ENCODE peak calls at places on chromosomes 13 and 19, in eight cellular contexts. U, F, N, W, M, C, R and G are unnamed samples.

GRCh38 chr13:67651908-67652307 is 421.8 kb upstream of the PCDH9 start:
- DNase-seq in U (no peak), F (no peak), N (no peak), W (no peak), M (no peak), C (no peak), R (no peak), G (no peak)

GRCh38 chr13:102580552-102581169 is 16.1 kb upstream of the TPP2 start:
- DNase-seq in U (no peak), F (peak; percentile 84), N (no peak), W (peak; percentile 77), M (peak; percentile 88), C (peak; percentile 54), R (peak; percentile 84), G (peak; percentile 76)

GRCh38 chr19:2973229-2973628 is 4.1 kb upstream of the TLE6 start:
- DNase-seq in U (no peak), F (no peak), N (peak; percentile 52), W (no peak), M (peak; percentile 55), C (peak; percentile 56), R (peak; percentile 63), G (no peak)

GRCh38 chr13:89891416-89891815 is 1456.1 kb upstream of the MIR17HG start:
- DNase-seq in U (no peak), F (no peak), N (no peak), W (no peak), M (peak; percentile 1), C (no peak), R (no peak), G (no peak)

GRCh38 chr13:19769854-19770253 is 12.9 kb downstream of the PSPC1 start:
- DNase-seq in U (no peak), F (no peak), N (no peak), W (no peak), M (no peak), C (no peak), R (no peak), G (no peak)

GRCh38 chr19:14118165-14119051 is 846 bp upstream of the PRKACA start:
- DNase-seq in U (peak; percentile 92), F (peak; percentile 81), N (peak; percentile 80), W (peak; percentile 32), M (peak; percentile 69), C (peak; percentile 89), R (peak; percentile 78), G (peak; percentile 64)

GRCh38 chr13:43272866-43273265 is 249.5 kb downstream of the DNAJC15 start:
- DNase-seq in U (no peak), F (no peak), N (no peak), W (no peak), M (no peak), C (no peak), R (no peak), G (no peak)

GRCh38 chr13:20294497-20294896 is 62.4 kb upstream of the GJB6 start:
- DNase-seq in U (no peak), F (no peak), N (no peak), W (no peak), M (no peak), C (no peak), R (peak; percentile 15), G (no peak)

GRCh38 chr13:100423375-100423774 is 165.2 kb downstream of the GGACT start:
- DNase-seq in U (no peak), F (peak; percentile 39), N (no peak), W (no peak), M (peak; percentile 45), C (no peak), R (peak; percentile 46), G (no peak)

GRCh38 chr13:37995052-37995451 is 125.5 kb upstream of the TRPC4 start:
- DNase-seq in U (no peak), F (peak; percentile 2), N (no peak), W (no peak), M (peak; percentile 14), C (no peak), R (no peak), G (peak; percentile 17)

GRCh38 chr19:55341191-55342043 is 1.7 kb downstream of the KMT5C start:
- DNase-seq in U (peak; percentile 91), F (peak; percentile 44), N (peak; percentile 76), W (peak; percentile 77), M (peak; percentile 43), C (no peak), R (peak; percentile 56), G (peak; percentile 41)

GRCh38 chr19:28046932-28047331 is 1166.0 kb downstream of the UQCRFS1 start:
- DNase-seq in U (no peak), F (no peak), N (no peak), W (no peak), M (no peak), C (no peak), R (no peak), G (no peak)

GRCh38 chr19:17490411-17490810 is 20.1 kb downstream of the SLC27A1 start:
- DNase-seq in U (no peak), F (no peak), N (no peak), W (no peak), M (no peak), C (no peak), R (no peak), G (no peak)

GRCh38 chr19:11984986-11985385 is 20.1 kb downstream of the ZNF763 start:
- DNase-seq in U (no peak), F (no peak), N (no peak), W (peak; percentile 26), M (no peak), C (no peak), R (no peak), G (no peak)

GRCh38 chr19:35468637-35469036 is 20.6 kb downstream of the FFAR2 start:
- DNase-seq in U (peak; percentile 74), F (peak; percentile 34), N (peak; percentile 50), W (peak; percentile 92), M (peak; percentile 38), C (peak; percentile 51), R (peak; percentile 33), G (no peak)

GRCh38 chr19:46350758-46351159 is 3.9 kb downstream of the PPP5C start:
- DNase-seq in U (peak; percentile 60), F (no peak), N (peak; percentile 61), W (peak; percentile 78), M (no peak), C (no peak), R (no peak), G (no peak)

GRCh38 chr19:46347985-46348384 is 1.1 kb downstream of the PPP5C start:
- DNase-seq in U (no peak), F (no peak), N (no peak), W (no peak), M (no peak), C (no peak), R (no peak), G (no peak)

GRCh38 chr19:46347572-46347883 is 641 bp downstream of the PPP5C start:
- DNase-seq in U (no peak), F (no peak), N (no peak), W (no peak), M (no peak), C (no peak), R (no peak), G (no peak)

GRCh38 chr19:46350029-46350757 is 3.3 kb downstream of the PPP5C start:
- DNase-seq in U (no peak), F (no peak), N (no peak), W (peak; percentile 61), M (no peak), C (no peak), R (no peak), G (no peak)

GRCh38 chr19:46349311-46349993 is 2.6 kb downstream of the PPP5C start:
- DNase-seq in U (peak; percentile 52), F (no peak), N (no peak), W (peak; percentile 57), M (no peak), C (no peak), R (no peak), G (no peak)
- TF ChIP-seq CTCF in U (no peak), F (no peak), N (no peak), W (no peak), M (no peak), C (no peak), R (no peak), G (no peak)

DNA sequence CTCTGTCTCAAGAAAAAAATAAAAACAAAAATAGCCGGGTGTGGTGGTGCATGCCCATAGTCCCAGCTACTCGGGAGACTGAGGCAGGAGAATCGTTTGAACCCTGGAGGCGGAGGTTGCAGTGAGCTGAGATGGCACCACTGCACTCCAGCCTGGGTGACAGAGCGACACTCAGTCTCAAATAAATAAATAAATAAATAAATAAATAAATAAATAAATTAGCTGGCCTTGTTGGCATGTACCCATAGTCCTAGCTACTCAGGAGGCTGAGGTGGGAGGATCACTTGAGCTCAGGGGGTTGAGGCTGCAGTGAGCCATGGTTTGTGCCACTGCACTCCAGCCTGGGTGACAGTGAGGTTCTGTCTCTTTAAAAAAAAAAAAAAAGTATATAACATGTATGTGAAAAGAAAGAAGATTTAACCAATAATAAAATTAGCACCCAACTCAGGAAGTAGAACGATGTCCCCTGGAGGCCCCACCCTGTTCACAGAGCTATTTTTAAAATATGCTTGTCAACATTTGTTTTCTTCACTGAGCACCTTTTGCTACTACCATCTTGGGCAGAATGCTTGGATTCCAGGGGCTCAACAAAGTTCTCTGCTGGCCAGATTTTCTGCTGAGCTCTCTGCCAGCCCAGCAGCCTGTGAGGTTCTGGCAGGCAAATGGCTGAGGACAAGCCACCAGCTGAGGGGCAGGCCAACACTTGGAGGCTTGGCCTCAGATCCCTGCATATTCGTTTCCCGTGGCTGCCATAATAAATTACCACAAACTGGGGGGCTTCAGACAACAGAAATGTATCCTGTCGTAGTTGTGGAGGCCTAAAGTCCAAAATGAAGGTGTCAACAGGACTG is 5.1 kb downstream of the SLC25A42 start:
- DNase-seq in U (no peak), F (no peak), N (no peak), W (peak; percentile 71), M (no peak), C (no peak), R (no peak), G (no peak)
- H3K4me3 ChIP-seq in U (no peak overlapping the region), F (no peak overlapping the region), N (no peak overlapping the region), W (peak overlapping the region; percentile 25), M (no peak overlapping the region), C (no peak overlapping the region), R (no peak overlapping the region), G (no peak overlapping the region)

GRCh38 chr19:7242601-7243258 is 51.5 kb downstream of the INSR start:
- DNase-seq in U (no peak), F (peak; percentile 49), N (no peak), W (peak; percentile 87), M (peak; percentile 94), C (peak; percentile 37), R (peak; percentile 94), G (peak; percentile 74)
- TF ChIP-seq CTCF in U (no peak), F (no peak), N (no peak), W (no peak), M (no peak), C (no peak), R (no peak), G (no peak)

GRCh38 chr19:6530385-6531162 is at the start of gene TNFSF9:
- DNase-seq in U (peak; percentile 95), F (peak; percentile 79), N (peak; percentile 88), W (peak; percentile 94), M (peak; percentile 88), C (peak; percentile 90), R (peak; percentile 72), G (peak; percentile 80)

GRCh38 chr19:6533000-6533328 is 2.1 kb downstream of the TNFSF9 start:
- DNase-seq in U (no peak), F (no peak), N (no peak), W (no peak), M (no peak), C (no peak), R (no peak), G (no peak)

GRCh38 chr19:6532244-6532999 is 1.6 kb downstream of the TNFSF9 start:
- DNase-seq in U (no peak), F (no peak), N (peak; percentile 25), W (peak; percentile 88), M (no peak), C (no peak), R (no peak), G (no peak)

GRCh38 chr19:6531163-6531955 is 533 bp downstream of the TNFSF9 start:
- DNase-seq in U (no peak), F (no peak), N (no peak), W (peak; percentile 29), M (no peak), C (no peak), R (no peak), G (no peak)

GRCh38 chr19:6531956-6532243 is 1.1 kb downstream of the TNFSF9 start:
- DNase-seq in U (no peak), F (no peak), N (no peak), W (no peak), M (no peak), C (no peak), R (no peak), G (no peak)
- H3K4me3 ChIP-seq in U (peak overlapping the region; percentile 78), F (no peak overlapping the region), N (no peak overlapping the region), W (peak overlapping the region; percentile 98), M (peak overlapping the region; percentile 59), C (no peak overlapping the region), R (no peak overlapping the region), G (peak overlapping the region; percentile 67)